ENCODE peak calls at places on chromosomes 4 and X, in seven cellular contexts. Y is brain microvascular endothelial cell, S is GM06990, X is kidney, J is Peyer's patch, D is PC-9, L is SK-N-SH. B is an unnamed sample. For H3K36me3, the result is how much of the 10 kb centered on the place peaks cover.

GRCh38 chrX:126342859-126343258 is 176.8 kb upstream of the DCAF12L2 start:
- DNase-seq in L (no peak), Y (no peak), X (no peak), J (no peak), S (no peak), D (no peak), B (no peak)

GRCh38 chr4:76361689-76362412 is 55.3 kb downstream of the STBD1 start:
- DNase-seq in X (no peak), J (no peak), S (no peak), Y (no peak), L (no peak), D (no peak), B (no peak)

GRCh38 chr4:67744561-67745283 is 9.5 kb downstream of the GNRHR start:
- DNase-seq in L (no peak), Y (peak), S (no peak), D (no peak), J (no peak), X (no peak), B (no peak)

GRCh38 chr4:15303052-15303641 is 124.7 kb upstream of the C1QTNF7 start:
- DNase-seq in D (no peak), X (no peak), Y (peak), L (no peak), J (no peak), S (no peak), B (no peak)

GRCh38 chr4:169314906-169315305 is 44.1 kb upstream of the SH3RF1 start:
- DNase-seq in J (peak), Y (peak), D (peak), S (no peak), X (peak), L (peak), B (peak)

GRCh38 chr4:73860175-73860574 is 7.1 kb downstream of the PF4V1 start:
- DNase-seq in D (no peak), S (no peak), L (no peak), Y (no peak), J (no peak), X (no peak), B (no peak)

GRCh38 chr4:129526812-129527211 is 430.9 kb downstream of the C4orf33 start:
- DNase-seq in D (no peak), S (no peak), J (no peak), X (no peak), Y (no peak), L (peak), B (no peak)

GRCh38 chrX:72125331-72126047 is 6.2 kb downstream of the RTL5 start:
- DNase-seq in S (no peak), Y (no peak), J (no peak), D (no peak), L (no peak), X (no peak), B (no peak)

GRCh38 chrX:82451725-82452124 is 1056.4 kb upstream of the POU3F4 start:
- DNase-seq in L (no peak), D (no peak), S (no peak), X (peak), Y (no peak), J (no peak), B (no peak)

GRCh38 chrX:31934842-31935241 is 863.0 kb upstream of the FTHL17 start:
- DNase-seq in Y (no peak), J (no peak), L (no peak), X (no peak), S (no peak), D (no peak), B (no peak)

GRCh38 chr4:62940229-62940628 is 1469.0 kb downstream of the TECRL start:
- DNase-seq in D (no peak), Y (no peak), J (no peak), L (no peak), S (no peak), X (no peak), B (no peak)

GRCh38 chrX:121975666-121976065 is 928.3 kb downstream of the GLUD2 start:
- DNase-seq in L (no peak), X (no peak), S (no peak), D (no peak), Y (no peak), J (no peak), B (no peak)

GRCh38 chrX:150155396-150156048 is 207.6 kb upstream of the MAMLD1 start:
- DNase-seq in J (no peak), Y (peak), L (peak), D (peak), X (peak), S (no peak), B (peak)

GRCh38 chrX:135081695-135082094 is 29.8 kb upstream of the RTL8A start:
- DNase-seq in Y (no peak), J (no peak), S (no peak), L (no peak), D (no peak), X (no peak), B (no peak)

GRCh38 chr4:187235456-187236170 is 512.0 kb upstream of the FAT1 start:
- DNase-seq in S (no peak), Y (no peak), D (no peak), J (no peak), L (peak), X (no peak), B (no peak)

GRCh38 chr4:112736718-112737135 is 99.8 kb downstream of the LARP7 start:
- DNase-seq in S (peak), J (no peak), D (no peak), L (no peak), Y (no peak), X (no peak), B (no peak)

GRCh38 chr4:142311916-142312315 is 534.2 kb downstream of the INPP4B start:
- DNase-seq in D (no peak), J (no peak), Y (no peak), X (no peak), L (no peak), S (no peak), B (no peak)

GRCh38 chr4:85113706-85114105 is 147.2 kb upstream of the WDFY3 start:
- DNase-seq in Y (no peak), J (no peak), S (no peak), D (no peak), L (no peak), X (no peak), B (no peak)

GRCh38 chr4:83316459-83317170 is 18.0 kb downstream of the HPSE start:
- DNase-seq in D (no peak), S (no peak), X (no peak), Y (no peak), J (no peak), L (no peak), B (no peak)

GRCh38 chr4:121344128-121344527 is 36.7 kb downstream of the QRFPR start:
- DNase-seq in S (no peak), Y (no peak), J (no peak), X (no peak), L (no peak), D (no peak), B (no peak)

GRCh38 chrX:66602381-66602938 is 36.4 kb downstream of the EDA2R start:
- DNase-seq in X (no peak), J (no peak), Y (no peak), S (no peak), D (no peak), L (no peak), B (no peak)

GRCh38 chrX:68829594-68830485 is 1.0 kb downstream of the EFNB1 start:
- DNase-seq in J (peak), L (peak), Y (no peak), X (peak), D (no peak), S (peak), B (peak)

GRCh38 chrX:108020631-108021030 is 24.2 kb upstream of the VSIG1 start:
- DNase-seq in Y (no peak), S (no peak), J (no peak), L (no peak), X (no peak), D (no peak), B (no peak)

GRCh38 chrX:64580035-64580434 is 184.8 kb upstream of the MTMR8 start:
- DNase-seq in S (no peak), L (no peak), X (no peak), D (no peak), Y (no peak), J (no peak), B (no peak)

GRCh38 chr4:84914686-84915395 is 51.6 kb downstream of the WDFY3 start:
- DNase-seq in L (no peak), X (no peak), S (no peak), Y (no peak), J (no peak), D (no peak), B (no peak)

GRCh38 chrX:16462912-16463311 is 187.0 kb upstream of the S100G start:
- DNase-seq in S (no peak), D (no peak), L (no peak), X (no peak), Y (peak), J (no peak), B (no peak)

GRCh38 chr4:119897260-119897659 is 169.4 kb downstream of the MAD2L1 start:
- DNase-seq in S (no peak), J (no peak), D (no peak), L (peak), Y (no peak), X (no peak), B (no peak)

GRCh38 chr4:123246085-123246484 is 150.5 kb upstream of the SPRY1 start:
- DNase-seq in D (no peak), X (no peak), Y (no peak), L (no peak), S (no peak), J (no peak), B (no peak)

GRCh38 chr4:81527115-81527514 is 55.4 kb upstream of the RASGEF1B start:
- DNase-seq in L (no peak), D (no peak), S (no peak), X (peak), Y (no peak), J (no peak), B (no peak)

DNA sequence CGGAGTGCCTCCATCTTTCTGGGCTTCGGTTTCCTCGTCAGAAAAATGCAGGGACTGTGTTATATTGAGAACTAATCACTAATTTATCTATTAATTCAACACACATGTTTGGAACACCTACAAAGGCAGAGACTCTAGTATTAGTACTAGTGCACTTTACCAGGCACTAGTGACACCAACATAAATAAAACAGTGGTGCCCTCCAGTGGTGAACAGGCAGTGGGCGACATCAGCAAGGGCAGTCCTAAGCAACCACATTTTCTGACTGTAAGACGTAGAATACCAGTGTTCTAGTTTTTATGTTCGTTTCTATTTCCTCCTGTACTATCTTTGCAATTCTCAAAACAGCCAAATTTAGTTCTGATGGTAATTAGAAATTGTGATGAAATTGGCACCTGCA is 69.1 kb upstream of the UCP1 start:
- DNase-seq in L (peak), J (no peak), Y (no peak), X (no peak), S (no peak), D (no peak), B (no peak)
- TF ChIP-seq CTCF in L (peak), J (peak), Y (peak), X (peak), S (peak), D (peak), B (peak)

GRCh38 chr4:2823671-2824328 is 19.8 kb upstream of the ADD1 start:
- DNase-seq in S (peak), X (peak), D (no peak), Y (no peak), L (no peak), J (no peak), B (peak)
- H3K36me3 ChIP-seq in S (under half), X (under half), D (under half), Y (half or more), L (under half), J (half or more), B (half or more)

DNA sequence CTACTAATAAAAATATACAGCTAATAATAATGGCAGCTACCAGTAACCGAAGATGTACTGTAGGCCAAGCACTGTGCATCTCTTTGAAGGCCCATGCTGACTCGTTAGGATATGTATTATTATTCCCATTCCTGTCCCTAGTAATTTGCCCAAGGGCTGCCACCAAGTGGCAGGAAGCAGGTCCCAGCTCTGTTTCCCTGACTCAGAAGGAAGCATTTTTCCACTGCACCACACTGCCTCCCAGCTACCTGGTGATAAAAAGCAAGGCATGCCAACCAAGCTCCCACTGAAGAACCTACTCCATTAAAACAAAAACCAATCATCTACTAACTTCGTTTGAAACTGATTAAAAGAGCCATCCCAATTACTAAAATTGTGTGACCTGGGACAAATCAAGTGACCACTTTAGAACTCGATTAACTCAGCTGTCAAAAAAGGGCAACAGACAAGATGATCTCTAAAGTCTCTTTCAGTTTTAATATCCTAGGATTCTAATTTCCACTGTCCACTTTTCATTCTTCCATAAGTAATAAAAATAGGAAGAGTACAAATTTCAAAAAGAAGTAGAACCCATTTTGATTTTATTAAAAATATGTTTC is 24.3 kb upstream of the PGM2 start:
- DNase-seq in Y (peak), S (no peak), J (no peak), D (peak), X (no peak), L (peak), B (no peak)
- TF ChIP-seq CTCF in Y (peak), S (peak), J (peak), D (peak), X (peak), L (peak), B (peak)

DNA sequence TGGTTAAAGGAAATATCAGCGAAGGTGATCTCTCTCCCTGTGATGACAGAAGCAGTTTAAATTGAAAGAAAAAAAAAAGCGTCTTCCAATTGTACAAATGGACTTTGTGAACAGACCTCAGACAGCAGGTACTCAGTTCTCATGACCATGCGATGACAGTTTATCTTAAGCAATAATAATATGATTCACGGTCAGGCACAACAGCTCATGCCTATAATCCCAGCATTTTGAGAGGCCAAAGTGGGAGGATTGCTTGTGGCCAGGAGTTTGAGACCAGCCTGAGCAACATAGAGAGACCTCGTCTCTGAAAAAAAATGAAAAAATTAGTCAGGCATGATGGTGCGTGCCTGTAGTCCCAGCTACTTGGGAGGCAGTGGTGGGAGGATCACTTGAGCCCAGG is 51.0 kb downstream of the RELL1 start:
- DNase-seq in D (no peak), L (no peak), X (no peak), Y (no peak), S (no peak), J (no peak), B (no peak)
- H3K36me3 ChIP-seq in D (under half), L (under half), X (under half), Y (under half), S (under half), J (under half), B (half or more)

GRCh38 chr4:46889410-46889809 is 19.6 kb downstream of the COX7B2 start:
- DNase-seq in D (no peak), X (no peak), Y (no peak), S (no peak), J (no peak), L (no peak), B (no peak)

GRCh38 chr4:46886711-46887110 is 22.3 kb downstream of the COX7B2 start:
- DNase-seq in X (no peak), Y (peak), D (no peak), L (no peak), J (no peak), S (no peak), B (no peak)
- TF ChIP-seq CTCF in X (peak), Y (peak), D (peak), L (peak), J (peak), S (peak), B (no peak)

DNA sequence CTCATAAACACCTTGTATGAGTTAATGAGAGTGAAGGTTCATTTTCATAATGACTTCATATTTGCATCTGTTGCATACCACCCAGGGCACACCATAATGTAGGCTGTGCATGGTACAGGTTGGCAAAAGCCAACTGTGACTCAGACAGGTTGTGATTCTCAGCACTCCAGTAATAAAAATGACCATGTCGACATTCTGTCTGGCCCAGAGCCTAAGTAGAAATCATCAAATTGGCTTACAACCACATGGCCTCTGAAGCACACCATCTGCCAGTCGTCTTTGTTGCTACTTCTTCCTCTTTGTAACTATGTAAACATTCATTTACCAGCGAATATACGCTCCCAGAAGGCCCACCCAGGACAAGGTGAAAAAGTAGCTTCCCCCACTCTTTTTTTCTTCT is 459.5 kb downstream of the GASK1B start:
- DNase-seq in J (no peak), L (peak), D (no peak), S (no peak), X (no peak), Y (no peak), B (no peak)
- H3K36me3 ChIP-seq in J (under half), L (under half), D (under half), S (under half), X (under half), Y (under half), B (under half)

DNA sequence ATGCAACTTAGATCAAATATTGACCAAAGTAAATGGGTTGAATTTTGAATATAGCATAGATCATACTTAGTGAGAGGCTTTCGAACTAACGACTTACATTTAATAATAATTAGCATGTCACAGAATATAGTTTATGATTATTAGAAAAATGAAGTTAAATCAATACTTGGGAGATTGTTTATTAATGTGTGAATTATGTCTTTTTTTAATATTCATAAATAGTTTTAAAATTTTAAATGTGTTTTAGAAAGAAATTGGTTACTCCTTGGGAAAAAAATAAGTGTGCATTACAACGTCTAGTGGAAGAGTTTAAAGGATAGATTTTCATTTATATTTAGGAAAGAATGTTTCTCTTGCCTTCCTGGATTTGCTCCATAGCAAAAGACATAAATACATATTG is 7.3 kb downstream of the FGA start:
- DNase-seq in S (no peak), J (no peak), X (no peak), L (no peak), D (no peak), Y (no peak), B (no peak)
- TF ChIP-seq CTCF in S (no peak), J (no peak), X (no peak), L (no peak), D (no peak), Y (no peak), B (no peak)